ENCODE peak calls at places on chromosome 7, in five cellular contexts. One of them, this sample, is unnamed.

GRCh38 chr7:75986147-75986781 is 8.1 kb downstream of the TMEM120A start:
- DNase-seq in GM12878: no peak
- DNase-seq in H1: no peak
- DNase-seq in HepG2: no peak
- DNase-seq in K562: no peak
- DNase-seq in this sample: no peak

GRCh38 chr7:127845497-127846214 is 185.6 kb downstream of the LRRC4 start:
- DNase-seq in GM12878: no peak
- DNase-seq in H1: no peak
- DNase-seq in HepG2: no peak
- DNase-seq in K562: no peak
- DNase-seq in this sample: no peak

GRCh38 chr7:78134256-78134655 is 335.7 kb downstream of the PHTF2 start:
- DNase-seq in GM12878: no peak
- DNase-seq in H1: no peak
- DNase-seq in HepG2: peak; percentile 3
- DNase-seq in K562: peak; percentile 62
- DNase-seq in this sample: peak; percentile 19

GRCh38 chr7:85175217-85175616 is 11.6 kb downstream of the SEMA3D start:
- DNase-seq in GM12878: no peak
- DNase-seq in H1: no peak
- DNase-seq in HepG2: no peak
- DNase-seq in K562: no peak
- DNase-seq in this sample: no peak

GRCh38 chr7:114921636-114922150 is at the start of gene MDFIC:
- DNase-seq in GM12878: no peak
- DNase-seq in H1: no peak
- DNase-seq in HepG2: no peak
- DNase-seq in K562: no peak
- DNase-seq in this sample: no peak

GRCh38 chr7:47584128-47584865 is 2.4 kb upstream of the TNS3 start:
- DNase-seq in GM12878: no peak
- DNase-seq in H1: no peak
- DNase-seq in HepG2: no peak
- DNase-seq in K562: no peak
- DNase-seq in this sample: no peak

GRCh38 chr7:54960517-54960916 is 58.3 kb upstream of the EGFR start:
- DNase-seq in GM12878: no peak
- DNase-seq in H1: no peak
- DNase-seq in HepG2: no peak
- DNase-seq in K562: no peak
- DNase-seq in this sample: no peak

GRCh38 chr7:151141855-151142685 is 25.4 kb downstream of the GBX1 start:
- DNase-seq in GM12878: no peak
- DNase-seq in H1: no peak
- DNase-seq in HepG2: no peak
- DNase-seq in K562: no peak
- DNase-seq in this sample: no peak

GRCh38 chr7:157688439-157689268 is 351.9 kb downstream of the DNAJB6 start:
- DNase-seq in GM12878: no peak
- DNase-seq in H1: no peak
- DNase-seq in HepG2: no peak
- DNase-seq in K562: no peak
- DNase-seq in this sample: no peak

GRCh38 chr7:82839063-82839462 is 323.6 kb downstream of the PCLO start:
- DNase-seq in GM12878: no peak
- DNase-seq in H1: no peak
- DNase-seq in HepG2: no peak
- DNase-seq in K562: no peak
- DNase-seq in this sample: no peak

GRCh38 chr7:83148776-83149175 is 13.9 kb downstream of the PCLO start:
- DNase-seq in GM12878: no peak
- DNase-seq in H1: no peak
- DNase-seq in HepG2: no peak
- DNase-seq in K562: no peak
- DNase-seq in this sample: no peak

GRCh38 chr7:141354251-141354650 is 197.0 kb upstream of the AGK start:
- DNase-seq in GM12878: no peak
- DNase-seq in H1: no peak
- DNase-seq in HepG2: no peak
- DNase-seq in K562: no peak
- DNase-seq in this sample: no peak

GRCh38 chr7:81725496-81726117 is 44.2 kb downstream of the HGF start:
- DNase-seq in GM12878: no peak
- DNase-seq in H1: peak; percentile 5
- DNase-seq in HepG2: no peak
- DNase-seq in K562: no peak
- DNase-seq in this sample: no peak

GRCh38 chr7:770786-771185 is 43.7 kb upstream of the PRKAR1B start:
- DNase-seq in GM12878: no peak
- DNase-seq in H1: no peak
- DNase-seq in HepG2: no peak
- DNase-seq in K562: no peak
- DNase-seq in this sample: no peak
- TF ChIP-seq YY1 in GM12878: no peak
- TF ChIP-seq YY1 in H1: no peak
- TF ChIP-seq YY1 in HepG2: no peak
- TF ChIP-seq YY1 in K562: no peak
- TF ChIP-seq YY1 in this sample: no peak

DNA sequence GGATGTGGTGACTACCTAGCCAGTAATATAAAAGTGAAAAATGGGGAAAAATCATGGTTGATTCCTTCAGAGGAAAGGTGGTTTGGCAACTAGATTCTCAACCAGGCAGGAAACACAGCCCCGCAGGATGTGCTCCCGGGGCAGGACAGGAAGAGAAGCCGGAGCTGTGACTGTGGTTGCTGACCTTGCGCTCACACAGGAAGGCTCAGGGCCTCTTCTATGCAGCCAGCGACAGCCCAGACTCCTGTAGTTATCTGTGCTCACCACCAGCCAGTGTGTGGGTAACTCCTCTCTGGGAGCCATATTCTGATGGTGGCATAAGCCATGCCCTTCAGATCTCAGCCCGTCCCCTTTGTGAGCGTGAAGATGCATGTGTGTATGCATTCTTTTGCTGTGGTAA is 138.2 kb downstream of the RNF216 start:
- DNase-seq in GM12878: no peak
- DNase-seq in H1: no peak
- DNase-seq in HepG2: no peak
- DNase-seq in K562: no peak
- DNase-seq in this sample: no peak
- TF ChIP-seq POLR2A in GM12878: no peak
- TF ChIP-seq POLR2A in H1: no peak
- TF ChIP-seq POLR2A in HepG2: no peak
- TF ChIP-seq POLR2A in K562: no peak
- TF ChIP-seq POLR2A in this sample: no peak

DNA sequence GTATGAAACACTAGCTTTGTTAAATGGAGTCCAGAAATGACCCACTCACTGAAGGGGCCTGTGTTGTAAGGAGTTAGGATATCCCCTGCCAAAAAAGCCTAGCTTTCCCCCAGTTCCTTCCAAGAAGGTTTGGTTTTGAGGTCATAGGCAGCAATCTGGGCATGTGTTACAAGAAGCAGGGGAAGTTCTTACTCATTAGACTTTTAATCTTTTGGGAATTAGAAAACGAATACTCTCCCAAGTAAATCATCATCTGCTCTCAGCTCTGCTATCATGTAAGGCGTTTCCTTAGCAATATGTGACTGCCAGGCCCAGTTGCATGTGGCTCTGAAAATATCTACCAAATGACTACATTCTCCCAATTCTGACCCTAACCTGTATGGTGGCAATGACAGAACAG is 3.7 kb downstream of the NOD1 start:
- DNase-seq in GM12878: no peak
- DNase-seq in H1: no peak
- DNase-seq in HepG2: no peak
- DNase-seq in K562: no peak
- DNase-seq in this sample: no peak
- TF ChIP-seq YY1 in GM12878: no peak
- TF ChIP-seq YY1 in H1: no peak
- TF ChIP-seq YY1 in HepG2: no peak
- TF ChIP-seq YY1 in K562: no peak
- TF ChIP-seq YY1 in this sample: no peak

GRCh38 chr7:100049441-100050291 is at the start of gene ZSCAN21:
- DNase-seq in GM12878: peak; percentile 25
- DNase-seq in H1: peak; percentile 34
- DNase-seq in HepG2: peak; percentile 75
- DNase-seq in K562: peak; percentile 97
- DNase-seq in this sample: peak; percentile 38
- TF ChIP-seq POLR2A in GM12878: peak; percentile 95
- TF ChIP-seq POLR2A in H1: peak; percentile 94
- TF ChIP-seq POLR2A in HepG2: peak; percentile 75
- TF ChIP-seq POLR2A in K562: peak; percentile 95
- TF ChIP-seq POLR2A in this sample: peak; percentile 54